ENCODE peak calls at places on chromosomes 2 and 18, in four cellular contexts. U, L, Z and T are unnamed samples.

GRCh38 chr2:163465440-163465839 is 270.4 kb downstream of the FIGN start:
- DNase-seq in U (no peak), L (no peak), Z (no peak), T (no peak)

GRCh38 chr2:42138163-42139016 is 30.8 kb upstream of the EML4 start:
- DNase-seq in Z (no peak), U (no peak), L (no peak), T (peak)

GRCh38 chr2:154623819-154624218 is 74.7 kb upstream of the KCNJ3 start:
- DNase-seq in U (no peak), Z (no peak), L (no peak), T (peak)

GRCh38 chr2:207879536-207879935 is 109.8 kb upstream of the FZD5 start:
- DNase-seq in Z (no peak), L (no peak), U (no peak), T (no peak)

GRCh38 chr2:80517301-80517700 is 212.7 kb upstream of the LRRTM1 start:
- DNase-seq in Z (no peak), L (no peak), U (no peak), T (no peak)

GRCh38 chr2:168816369-168816768 is 13.9 kb downstream of the NOSTRIN start:
- DNase-seq in U (no peak), L (no peak), Z (no peak), T (no peak)

GRCh38 chr2:207279520-207279919 is 113.8 kb upstream of the KLF7 start:
- DNase-seq in L (no peak), U (no peak), Z (no peak), T (no peak)

GRCh38 chr2:237440819-237441281 is 26.9 kb upstream of the COL6A3 start:
- DNase-seq in L (no peak), U (no peak), Z (no peak), T (no peak)

GRCh38 chr18:76202322-76202721 is 292.7 kb downstream of the ZNF516 start:
- DNase-seq in L (no peak), Z (no peak), U (no peak), T (no peak)

GRCh38 chr2:207219716-207220414 is 54.1 kb upstream of the KLF7 start:
- DNase-seq in L (no peak), Z (no peak), U (no peak), T (no peak)

GRCh38 chr2:233414273-233414654 is 60.0 kb downstream of the DGKD start:
- DNase-seq in U (no peak), Z (no peak), L (no peak), T (peak)

GRCh38 chr2:148617219-148617618 is 27.3 kb upstream of the EPC2 start:
- DNase-seq in L (no peak), U (no peak), Z (no peak), T (no peak)

GRCh38 chr18:23529597-23529996 is 26.3 kb downstream of the RMC1 start:
- DNase-seq in Z (no peak), L (no peak), U (no peak), T (no peak)

GRCh38 chr2:229342376-229342775 is 71.3 kb upstream of the PID1 start:
- DNase-seq in Z (no peak), U (peak), L (no peak), T (peak)

GRCh38 chr2:178874529-178875240 is 67.5 kb upstream of the TTN start:
- DNase-seq in U (no peak), L (no peak), Z (no peak), T (no peak)

GRCh38 chr2:134218928-134219707 is 34.8 kb upstream of the MGAT5 start:
- DNase-seq in L (peak), U (no peak), Z (peak), T (no peak)

GRCh38 chr2:175057078-175057685 is 52.0 kb upstream of the CHN1 start:
- DNase-seq in Z (no peak), U (no peak), L (no peak), T (no peak)

GRCh38 chr2:109374548-109375130 is 239.1 kb downstream of the SEPTIN10 start:
- DNase-seq in L (peak), U (no peak), Z (peak), T (no peak)

GRCh38 chr2:104090407-104090806 is 763.5 kb upstream of the POU3F3 start:
- DNase-seq in L (no peak), Z (no peak), U (no peak), T (no peak)

GRCh38 chr2:39535606-39536185 is 98.6 kb upstream of the MAP4K3 start:
- DNase-seq in U (no peak), L (no peak), Z (no peak), T (no peak)

GRCh38 chr2:59383473-59383872 is 1142.3 kb upstream of the FANCL start:
- DNase-seq in U (no peak), L (no peak), Z (no peak), T (no peak)

GRCh38 chr2:179460530-179460929 is 195.9 kb upstream of the SESTD1 start:
- DNase-seq in U (no peak), Z (no peak), L (no peak), T (no peak)

GRCh38 chr2:99841749-99842148 is 300.6 kb downstream of the AFF3 start:
- DNase-seq in U (no peak), Z (no peak), L (no peak), T (no peak)

GRCh38 chr2:212088353-212088752 is 450.2 kb downstream of the ERBB4 start:
- DNase-seq in Z (no peak), U (no peak), L (no peak), T (no peak)

GRCh38 chr18:72427721-72428120 is 116.4 kb downstream of the CBLN2 start:
- DNase-seq in L (no peak), U (no peak), Z (no peak), T (no peak)

GRCh38 chr2:200380139-200380561 is 73.7 kb downstream of the SPATS2L start:
- DNase-seq in L (no peak), Z (no peak), U (no peak), T (no peak)

GRCh38 chr18:72375628-72376027 is 168.5 kb downstream of the CBLN2 start:
- DNase-seq in Z (no peak), U (no peak), L (no peak), T (no peak)

GRCh38 chr2:186129767-186130581 is 356.1 kb upstream of the ZC3H15 start:
- DNase-seq in Z (no peak), L (no peak), U (no peak), T (no peak)
- H3K27ac ChIP-seq in Z (no peak), L (no peak), U (no peak), T (no peak)

GRCh38 chr2:227643990-227644551 is 22.5 kb upstream of the SCYGR5 start:
- DNase-seq in Z (no peak), L (no peak), U (no peak), T (no peak)
- TF ChIP-seq CTCF in Z (no peak), L (no peak), U (no peak), T (no peak)

DNA sequence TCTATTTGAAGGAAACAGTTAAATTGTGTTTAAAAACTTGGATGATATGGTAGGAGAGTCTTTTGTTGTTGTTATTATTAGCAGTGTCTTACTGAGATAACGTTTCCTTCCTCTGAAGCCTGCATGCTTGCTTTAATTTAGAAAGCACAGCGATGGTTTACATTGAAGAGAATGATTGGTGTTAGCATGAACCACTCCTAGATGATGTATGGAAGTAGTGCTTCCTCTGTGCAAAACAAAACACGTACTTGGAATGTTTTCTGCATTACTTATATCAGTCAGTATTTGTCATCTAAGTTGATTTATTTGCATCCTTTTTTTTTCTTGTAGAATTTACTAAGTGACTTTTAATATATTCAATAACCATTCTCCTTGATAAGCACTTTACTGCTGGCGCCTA is 89.0 kb downstream of the UGGT1 start:
- DNase-seq in Z (no peak), L (no peak), U (no peak), T (no peak)
- TF ChIP-seq POLR2A in Z (no peak), L (no peak), U (no peak), T (no peak)

GRCh38 chr2:102736174-102736606 is 25.6 kb upstream of the TMEM182 start:
- DNase-seq in Z (no peak), U (no peak), L (no peak), T (peak)
- H3K27ac ChIP-seq in Z (peak), U (peak), L (peak), T (peak)

DNA sequence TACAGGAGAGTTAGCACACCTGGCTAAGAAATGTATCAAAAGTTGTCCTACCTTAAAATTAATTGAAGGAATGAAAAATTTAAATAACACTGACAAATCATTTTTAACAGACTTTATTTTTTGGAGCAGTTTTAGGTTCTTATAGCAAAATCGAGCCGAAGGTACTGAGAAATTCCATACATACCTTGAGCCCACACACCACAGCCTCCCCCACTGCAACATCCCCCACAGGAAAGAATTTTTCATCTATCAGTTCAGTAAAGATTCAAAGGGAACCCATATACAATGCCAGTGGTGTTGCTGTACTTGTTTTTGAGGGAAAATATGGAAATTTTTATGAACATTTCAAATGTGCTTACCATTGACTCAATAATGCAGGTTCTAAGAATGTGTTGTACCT is 169.8 kb upstream of the HS6ST1 start:
- DNase-seq in U (no peak), L (no peak), Z (no peak), T (peak)
- TF ChIP-seq CTCF in U (no peak), L (no peak), Z (no peak), T (no peak)

DNA sequence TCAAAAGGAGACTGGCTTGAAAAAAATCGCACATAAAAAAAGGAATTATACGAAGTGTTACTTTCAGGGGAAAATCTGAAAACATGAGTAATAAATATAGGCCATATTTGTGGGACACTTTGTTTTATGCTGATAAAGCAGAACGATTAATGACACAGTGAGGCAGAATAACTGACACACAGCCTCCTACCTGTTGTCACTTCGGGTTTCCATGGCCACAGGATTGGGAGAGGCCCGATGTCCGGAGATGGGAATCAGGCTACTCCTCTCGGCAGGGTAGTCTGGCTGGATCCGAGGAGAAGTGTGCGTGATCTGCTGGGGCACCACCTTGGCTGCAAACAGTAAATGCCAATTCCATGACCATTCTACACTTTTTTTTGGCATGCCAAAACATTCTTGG is 31.7 kb downstream of the SAP130 start:
- DNase-seq in L (no peak), U (no peak), Z (no peak), T (no peak)
- TF ChIP-seq POLR2A in L (no peak), U (no peak), Z (no peak), T (no peak)

GRCh38 chr2:85133751-85134254 is 611 bp downstream of the TCF7L1 start:
- DNase-seq in L (peak), Z (no peak), U (peak), T (peak)
- H3K27ac ChIP-seq in L (peak), Z (peak), U (peak), T (peak)